ENCODE peak calls at places on chromosomes 6 and 20, in nine cellular contexts. Z is heart right ventricle; C is fibroblast of lung; S is WERI-Rb-1; D is effector memory CD4-positive, alpha-beta T cell; N is tibial nerve; O is breast epithelium; M is prostate gland; T is CD4-positive, alpha-beta memory T cell. B is an unnamed sample. For H3K9me3 and H3K27me3, the result is how much of the 10 kb centered on the place peaks cover.

GRCh38 chr6:112184996-112185395 is 69.4 kb downstream of the LAMA4 start:
- DNase-seq in Z (no peak), C (no peak), S (no peak), D (no peak), N (no peak), O (no peak), M (no peak), T (no peak), B (no peak)

GRCh38 chr6:155628315-155628714 is 172.7 kb upstream of the NOX3 start:
- DNase-seq in Z (no peak), C (no peak), S (no peak), D (no peak), N (no peak), O (no peak), M (no peak), T (no peak), B (no peak)

GRCh38 chr20:57190536-57191265 is 75.7 kb downstream of the BMP7 start:
- DNase-seq in Z (no peak), C (peak), S (no peak), D (no peak), N (no peak), O (no peak), M (no peak), T (no peak), B (no peak)

GRCh38 chr6:6699741-6700367 is 111.3 kb downstream of the LY86 start:
- DNase-seq in Z (peak), C (peak), S (no peak), D (no peak), N (peak), O (peak), M (peak), T (no peak), B (no peak)

GRCh38 chr6:16676978-16677377 is 84.3 kb downstream of the ATXN1 start:
- DNase-seq in Z (no peak), C (peak), S (no peak), D (no peak), N (no peak), O (no peak), M (no peak), T (no peak), B (no peak)

GRCh38 chr6:72175936-72176335 is 289.6 kb downstream of the RIMS1 start:
- DNase-seq in Z (no peak), C (no peak), S (no peak), D (no peak), N (no peak), O (no peak), M (no peak), T (no peak), B (no peak)

GRCh38 chr6:75893776-75894152 is 144.7 kb downstream of the MYO6 start:
- DNase-seq in Z (no peak), C (no peak), S (no peak), D (no peak), N (no peak), O (no peak), M (no peak), T (no peak), B (no peak)

GRCh38 chr6:101266063-101266462 is 127.4 kb upstream of the GRIK2 start:
- DNase-seq in Z (no peak), C (no peak), S (no peak), D (no peak), N (no peak), O (no peak), M (no peak), T (peak), B (peak)

GRCh38 chr20:42483694-42484303 is 705.9 kb downstream of the PTPRT start:
- DNase-seq in Z (no peak), C (no peak), S (peak), D (no peak), N (peak), O (no peak), M (no peak), T (no peak), B (no peak)

GRCh38 chr20:47175501-47175900 is 181.0 kb downstream of the ZMYND8 start:
- DNase-seq in Z (no peak), C (no peak), S (no peak), D (no peak), N (no peak), O (no peak), M (no peak), T (no peak), B (no peak)

GRCh38 chr6:136095961-136096360 is 154.2 kb downstream of the MTFR2 start:
- DNase-seq in Z (peak), C (no peak), S (no peak), D (no peak), N (peak), O (no peak), M (no peak), T (no peak), B (no peak)

GRCh38 chr6:169827372-169827771 is 76.0 kb downstream of the ERMARD start:
- DNase-seq in Z (no peak), C (no peak), S (no peak), D (no peak), N (no peak), O (no peak), M (no peak), T (no peak), B (no peak)

GRCh38 chr20:237479-237878 is 10.4 kb downstream of the DEFB129 start:
- DNase-seq in Z (no peak), C (no peak), S (no peak), D (no peak), N (no peak), O (no peak), M (no peak), T (no peak), B (peak)

GRCh38 chr6:111282564-111282963 is 195.3 kb downstream of the SLC16A10 start:
- DNase-seq in Z (no peak), C (no peak), S (no peak), D (no peak), N (no peak), O (no peak), M (no peak), T (no peak), B (no peak)

GRCh38 chr6:107423474-107423873 is 35.9 kb downstream of the PDSS2 start:
- DNase-seq in Z (no peak), C (no peak), S (no peak), D (no peak), N (no peak), O (no peak), M (no peak), T (no peak), B (no peak)

GRCh38 chr6:105510746-105511145 is 107.9 kb upstream of the PREP start:
- DNase-seq in Z (no peak), C (peak), S (no peak), D (no peak), N (no peak), O (no peak), M (no peak), T (no peak), B (no peak)

GRCh38 chr20:59802018-59802417 is 131.4 kb downstream of the SYCP2 start:
- DNase-seq in Z (no peak), C (no peak), S (no peak), D (no peak), N (no peak), O (no peak), M (no peak), T (no peak), B (no peak)

GRCh38 chr6:44077201-44077946 is 49.9 kb downstream of the MRPL14 start:
- DNase-seq in Z (no peak), C (no peak), S (no peak), D (no peak), N (no peak), O (no peak), M (no peak), T (no peak), B (no peak)

GRCh38 chr6:33905081-33905609 is 101.3 kb upstream of the MLN start:
- DNase-seq in Z (no peak), C (no peak), S (no peak), D (peak), N (no peak), O (no peak), M (no peak), T (peak), B (no peak)

GRCh38 chr6:10883312-10884244 is 1.7 kb upstream of the GCM2 start:
- DNase-seq in Z (no peak), C (no peak), S (no peak), D (no peak), N (no peak), O (no peak), M (no peak), T (no peak), B (no peak)

GRCh38 chr6:16698988-16699868 is 62.0 kb downstream of the ATXN1 start:
- DNase-seq in Z (no peak), C (peak), S (no peak), D (no peak), N (no peak), O (no peak), M (no peak), T (peak), B (no peak)

GRCh38 chr20:41716436-41716835 is 98.3 kb upstream of the CHD6 start:
- DNase-seq in Z (no peak), C (no peak), S (no peak), D (no peak), N (no peak), O (no peak), M (no peak), T (no peak), B (no peak)

GRCh38 chr6:148885154-148885870 is 138.5 kb downstream of the UST start:
- DNase-seq in Z (no peak), C (peak), S (no peak), D (no peak), N (no peak), O (no peak), M (no peak), T (no peak), B (no peak)

GRCh38 chr6:148251286-148251685 is 91.4 kb upstream of the SASH1 start:
- DNase-seq in Z (no peak), C (peak), S (no peak), D (no peak), N (no peak), O (no peak), M (no peak), T (peak), B (peak)

GRCh38 chr6:150573041-150573681 is 26.5 kb upstream of the PLEKHG1 start:
- DNase-seq in Z (peak), C (no peak), S (peak), D (no peak), N (no peak), O (no peak), M (no peak), T (no peak), B (no peak)

GRCh38 chr20:7665311-7665863 is 274.9 kb downstream of the HAO1 start:
- DNase-seq in Z (no peak), C (peak), S (no peak), D (no peak), N (no peak), O (no peak), M (no peak), T (no peak), B (no peak)

GRCh38 chr6:82080767-82081166 is 166.8 kb downstream of the IBTK start:
- DNase-seq in Z (no peak), C (peak), S (no peak), D (no peak), N (no peak), O (no peak), M (no peak), T (no peak), B (no peak)

GRCh38 chr20:52943185-52943841 is 28.8 kb upstream of the TSHZ2 start:
- DNase-seq in Z (no peak), C (peak), S (no peak), D (no peak), N (no peak), O (no peak), M (no peak), T (no peak), B (no peak)

GRCh38 chr20:44599715-44600114 is 17.3 kb downstream of the PKIG start:
- DNase-seq in Z (no peak), C (no peak), S (no peak), D (no peak), N (no peak), O (no peak), M (no peak), T (no peak), B (no peak)
- H3K4me3 ChIP-seq in Z (no peak), C (no peak), S (no peak), D (no peak), N (no peak), O (no peak), M (no peak), T (no peak), B (no peak)

GRCh38 chr20:37458761-37459160 is 62.3 kb upstream of the NNAT start:
- DNase-seq in Z (no peak), C (no peak), S (no peak), D (no peak), N (no peak), O (no peak), M (no peak), T (no peak), B (no peak)
- H3K9me3 ChIP-seq in Z (under half), C (under half), S (under half), D (under half), N (half or more), O (under half), M (under half), T (under half), B (under half)

GRCh38 chr20:64119301-64119680 is 11.9 kb upstream of the NPBWR2 start:
- DNase-seq in Z (no peak), C (no peak), S (no peak), D (no peak), N (no peak), O (no peak), M (no peak), T (no peak), B (no peak)
- H3K27me3 ChIP-seq in Z (under half), C (under half), S (under half), D (under half), N (under half), O (under half), M (under half), T (under half), B (under half)

DNA sequence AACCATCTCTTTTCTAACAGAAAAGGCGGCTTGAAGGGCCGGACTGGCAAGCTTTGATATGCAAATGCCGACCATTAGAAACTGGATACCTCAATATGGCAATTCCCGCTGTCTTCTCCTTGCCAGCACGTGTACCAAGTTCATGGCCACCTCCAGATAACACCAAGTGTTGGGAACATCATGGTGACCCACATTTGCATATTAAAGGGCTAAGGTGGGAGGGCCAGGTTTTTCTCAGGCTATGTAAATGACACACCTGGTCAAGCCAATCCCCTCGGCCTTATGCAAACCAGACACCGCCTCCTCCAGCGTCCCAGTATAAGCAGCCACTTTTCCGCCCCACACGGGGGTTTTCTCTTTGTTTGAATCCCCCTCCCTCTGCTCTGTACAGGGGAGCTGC is 110.7 kb downstream of the DACT2 start:
- DNase-seq in Z (no peak), C (no peak), S (no peak), D (no peak), N (no peak), O (no peak), M (no peak), T (no peak), B (no peak)
- H3K4me3 ChIP-seq in Z (no peak), C (no peak), S (no peak), D (no peak), N (no peak), O (no peak), M (no peak), T (no peak), B (no peak)

GRCh38 chr6:920512-920911 is 227.6 kb upstream of the EXOC2 start:
- DNase-seq in Z (no peak), C (no peak), S (no peak), D (no peak), N (no peak), O (no peak), M (no peak), T (no peak), B (no peak)

GRCh38 chr6:919499-919898 is 226.6 kb upstream of the EXOC2 start:
- DNase-seq in Z (no peak), C (no peak), S (no peak), D (no peak), N (no peak), O (no peak), M (no peak), T (no peak), B (no peak)

GRCh38 chr6:916160-916559 is 223.2 kb upstream of the EXOC2 start:
- DNase-seq in Z (no peak), C (no peak), S (no peak), D (no peak), N (no peak), O (no peak), M (no peak), T (no peak), B (no peak)

GRCh38 chr6:917296-917695 is 224.4 kb upstream of the EXOC2 start:
- DNase-seq in Z (no peak), C (no peak), S (no peak), D (no peak), N (no peak), O (no peak), M (no peak), T (no peak), B (no peak)

GRCh38 chr6:917939-918338 is 225.0 kb upstream of the EXOC2 start:
- DNase-seq in Z (no peak), C (no peak), S (no peak), D (no peak), N (no peak), O (no peak), M (no peak), T (no peak), B (no peak)
- H3K9me3 ChIP-seq in Z (under half), C (under half), S (under half), D (under half), N (under half), O (under half), M (under half), T (under half), B (under half)